ENCODE peak calls at places on chromosomes 5 and 9, in seven cellular contexts. K, F, B, E, V, T and O are unnamed samples.

GRCh38 chr5:67149933-67150523 is 46.6 kb downstream of the CD180 start:
- DNase-seq in T (no peak), E (peak; percentile 17), B (no peak), F (no peak), K (no peak), V (no peak), O (no peak)

GRCh38 chr5:122076669-122077450 is 1.2 kb downstream of the LOX start:
- DNase-seq in T (peak; percentile 11), B (peak; percentile 88), V (no peak), E (peak; percentile 85), F (peak; percentile 88), K (peak; percentile 80), O (peak; percentile 85)

GRCh38 chr9:94894111-94894699 is 167.7 kb downstream of the AOPEP start:
- DNase-seq in E (no peak), K (peak; percentile 52), F (no peak), T (no peak), B (peak; percentile 60), V (no peak), O (no peak)

GRCh38 chr5:1255081-1255561 is 29.9 kb downstream of the SLC6A18 start:
- DNase-seq in B (no peak), T (no peak), V (no peak), F (no peak), E (no peak), K (no peak), O (no peak)

GRCh38 chr5:159697536-159697935 is 218.7 kb upstream of the ADRA1B start:
- DNase-seq in T (no peak), B (no peak), V (no peak), F (no peak), E (no peak), K (no peak), O (no peak)

GRCh38 chr5:82422751-82423181 is 144.6 kb upstream of the RPS23 start:
- DNase-seq in E (no peak), T (no peak), F (no peak), B (peak; percentile 30), K (peak; percentile 91), V (no peak), O (no peak)

GRCh38 chr5:127400524-127400923 is 109.9 kb downstream of the MEGF10 start:
- DNase-seq in F (no peak), E (no peak), K (no peak), B (no peak), T (no peak), V (no peak), O (no peak)

GRCh38 chr5:159451197-159452052 is 121.1 kb upstream of the IL12B start:
- DNase-seq in K (peak; percentile 98), T (peak; percentile 56), V (peak; percentile 46), B (no peak), F (no peak), E (no peak), O (no peak)

GRCh38 chr5:13866792-13867191 is 77.7 kb downstream of the DNAH5 start:
- DNase-seq in E (peak; percentile 48), F (no peak), B (peak; percentile 18), T (peak; percentile 1), K (peak; percentile 37), V (no peak), O (no peak)

GRCh38 chr9:135517407-135517822 is 3.8 kb upstream of the LCN1 start:
- DNase-seq in F (peak; percentile 20), E (no peak), V (no peak), T (no peak), B (no peak), K (no peak), O (no peak)

GRCh38 chr9:6667633-6668280 is 22.2 kb upstream of the GLDC start:
- DNase-seq in T (no peak), E (peak; percentile 46), F (no peak), K (peak; percentile 31), V (no peak), B (peak; percentile 46), O (no peak)

GRCh38 chr5:170280090-170280493 is 17.5 kb downstream of the LCP2 start:
- DNase-seq in B (no peak), T (no peak), F (peak; percentile 56), E (peak; percentile 68), V (no peak), K (no peak), O (no peak)

GRCh38 chr9:136352682-136353081 is 10.9 kb downstream of the DNLZ start:
- DNase-seq in B (no peak), T (no peak), E (no peak), F (no peak), K (no peak), V (no peak), O (no peak)

GRCh38 chr5:164354138-164354751 is 848.8 kb downstream of the MAT2B start:
- DNase-seq in E (no peak), V (no peak), B (no peak), F (no peak), T (no peak), K (no peak), O (no peak)
- H3K9ac ChIP-seq in E (no peak overlapping the region), V (no peak overlapping the region), B (no peak overlapping the region), F (no peak overlapping the region), T (no peak overlapping the region), K (no peak overlapping the region), O (no peak overlapping the region)

GRCh38 chr9:132309056-132309455 is 45.7 kb downstream of the SETX start:
- DNase-seq in K (no peak), E (no peak), T (no peak), F (no peak), V (no peak), B (no peak), O (no peak)
- H3K27ac ChIP-seq in K (no peak overlapping the region), E (no peak overlapping the region), T (no peak overlapping the region), F (no peak overlapping the region), V (no peak overlapping the region), B (no peak overlapping the region), O (no peak overlapping the region)

GRCh38 chr9:1745980-1746379 is 269.2 kb upstream of the SMARCA2 start:
- DNase-seq in T (no peak), E (no peak), V (no peak), B (no peak), K (no peak), F (no peak), O (no peak)
- H3K9ac ChIP-seq in T (no peak overlapping the region), E (no peak overlapping the region), V (no peak overlapping the region), B (no peak overlapping the region), K (no peak overlapping the region), F (no peak overlapping the region), O (no peak overlapping the region)

GRCh38 chr9:123063172-123063508 is 29.7 kb downstream of the GPR21 start:
- DNase-seq in K (peak; percentile 61), E (no peak), V (no peak), T (no peak), B (no peak), F (no peak), O (no peak)

GRCh38 chr9:123062306-123063171 is 29.1 kb downstream of the GPR21 start:
- DNase-seq in V (no peak), B (no peak), F (no peak), T (no peak), K (peak; percentile 35), E (no peak), O (no peak)

GRCh38 chr9:123061216-123061615 is 27.7 kb downstream of the GPR21 start:
- DNase-seq in K (no peak), F (no peak), E (no peak), T (no peak), B (no peak), V (no peak), O (no peak)

GRCh38 chr9:123058834-123059233 is 25.4 kb downstream of the GPR21 start:
- DNase-seq in B (no peak), T (no peak), V (no peak), K (peak; percentile 41), F (no peak), E (no peak), O (no peak)

GRCh38 chr9:123059472-123060220 is 26.2 kb downstream of the GPR21 start:
- DNase-seq in B (no peak), T (no peak), F (no peak), E (no peak), K (no peak), V (no peak), O (no peak)
- H3K27ac ChIP-seq in B (no peak overlapping the region), T (no peak overlapping the region), F (no peak overlapping the region), E (no peak overlapping the region), K (no peak overlapping the region), V (no peak overlapping the region), O (no peak overlapping the region)

DNA sequence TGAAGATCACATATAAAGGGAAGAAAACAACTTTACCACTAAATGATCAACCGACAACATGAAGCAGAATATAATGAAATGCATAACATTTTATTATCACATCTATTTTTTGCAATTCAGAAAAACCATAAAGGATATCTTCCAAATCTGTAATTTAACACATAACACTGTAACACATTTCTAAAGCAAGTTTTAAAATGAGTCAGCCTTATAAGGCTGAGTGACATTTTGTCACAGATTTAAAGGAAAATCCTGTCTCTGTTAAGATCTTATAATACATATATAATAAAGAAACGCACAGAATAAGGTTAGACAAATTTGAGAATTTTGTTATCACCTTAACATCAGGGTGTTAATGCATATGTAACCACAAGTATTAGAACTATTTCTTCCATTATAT is 198.4 kb upstream of the RASA1 start:
- DNase-seq in F (no peak), B (no peak), E (no peak), T (no peak), K (no peak), V (no peak), O (no peak)
- H3K9ac ChIP-seq in F (no peak overlapping the region), B (no peak overlapping the region), E (no peak overlapping the region), T (no peak overlapping the region), K (no peak overlapping the region), V (no peak overlapping the region), O (no peak overlapping the region)

DNA sequence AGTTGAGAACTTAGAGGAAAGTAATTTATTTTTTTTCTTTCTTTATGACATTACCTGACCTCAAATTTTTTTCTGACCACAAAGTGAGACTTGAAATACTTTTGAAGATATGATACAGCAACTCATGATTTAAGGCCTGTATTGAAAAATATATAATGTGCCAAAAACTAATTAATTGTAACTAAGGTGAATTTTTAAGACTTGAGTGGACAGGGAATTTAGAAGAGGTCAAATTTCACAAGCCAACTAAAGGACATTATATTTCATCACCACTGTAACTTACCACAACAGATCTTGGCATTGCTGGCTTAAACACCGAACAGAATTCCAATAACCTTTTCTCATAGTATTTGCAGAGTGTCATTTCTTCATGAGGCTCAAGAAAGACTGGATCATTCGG is 1.8 kb downstream of the CCNH start:
- DNase-seq in F (no peak), K (peak; percentile 96), T (no peak), V (no peak), E (no peak), B (no peak), O (no peak)
- H3K27ac ChIP-seq in F (no peak overlapping the region), K (peak overlapping the region; percentile 100), T (peak overlapping the region; percentile 4), V (no peak overlapping the region), E (no peak overlapping the region), B (peak overlapping the region; percentile 97), O (no peak overlapping the region)

GRCh38 chr9:134065720-134066419 is 2.0 kb downstream of the BRD3 start:
- DNase-seq in T (peak; percentile 26), K (peak; percentile 65), V (no peak), F (peak; percentile 28), E (peak; percentile 60), B (peak; percentile 62), O (peak; percentile 64)
- H3K9ac ChIP-seq in T (peak overlapping the region; percentile 90), K (peak overlapping the region; percentile 54), V (peak overlapping the region; percentile 91), F (no peak overlapping the region), E (peak overlapping the region; percentile 97), B (peak overlapping the region; percentile 84), O (peak overlapping the region; percentile 77)

DNA sequence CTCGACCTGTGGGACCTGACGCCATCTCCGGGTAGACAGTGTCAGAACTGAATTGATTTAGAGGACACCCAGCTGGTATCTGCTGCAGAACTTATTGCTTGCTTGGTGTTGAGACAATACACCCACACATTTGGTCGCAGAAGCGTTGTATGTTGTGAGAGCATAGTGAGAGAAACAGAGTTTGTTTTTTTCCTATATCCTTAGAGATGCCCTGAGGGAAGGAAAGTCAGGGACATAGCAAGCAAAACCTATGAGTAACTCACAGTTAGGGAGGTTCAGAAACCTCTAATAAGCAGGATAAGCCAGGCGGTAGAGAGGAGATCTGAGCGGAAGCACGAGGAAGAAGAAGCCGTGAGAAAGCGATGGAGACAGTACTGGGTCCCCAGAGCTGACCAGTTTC is 59.8 kb downstream of the PTCD2 start:
- DNase-seq in T (no peak), F (no peak), V (no peak), E (no peak), B (no peak), K (no peak), O (no peak)
- H3K27ac ChIP-seq in T (peak overlapping the region; percentile 56), F (no peak overlapping the region), V (no peak overlapping the region), E (no peak overlapping the region), B (no peak overlapping the region), K (no peak overlapping the region), O (no peak overlapping the region)